ENCODE peak calls at places on chromosomes 1 and 21, in four cellular contexts. One of them, this sample, is unnamed.
A peak's percentile ranks its signal among the peaks of the same experiment; 100 is the strongest.

GRCh38 chr1:117967900-117968299 is 38.4 kb downstream of the WDR3 start:
- DNase-seq in CD8-positive, alpha-beta memory T cell: no peak
- DNase-seq in activated CD8-positive, alpha-beta T cell treated with anti-CD3 and anti-CD28 coated beads for 36 hours: no peak
- DNase-seq in posterior vena cava: no peak
- DNase-seq in this sample: no peak

GRCh38 chr21:26954591-26955214 is 12.2 kb downstream of the ADAMTS5 start:
- DNase-seq in CD8-positive, alpha-beta memory T cell: no peak
- DNase-seq in activated CD8-positive, alpha-beta T cell treated with anti-CD3 and anti-CD28 coated beads for 36 hours: no peak
- DNase-seq in posterior vena cava: no peak
- DNase-seq in this sample: no peak

GRCh38 chr21:43034826-43035225 is 40.8 kb downstream of the CBS start:
- DNase-seq in CD8-positive, alpha-beta memory T cell: no peak
- DNase-seq in posterior vena cava: peak; percentile 12
- DNase-seq in activated CD8-positive, alpha-beta T cell treated with anti-CD3 and anti-CD28 coated beads for 36 hours: no peak
- DNase-seq in this sample: no peak

GRCh38 chr1:216045400-216045799 is 377.8 kb downstream of the USH2A start:
- DNase-seq in posterior vena cava: no peak
- DNase-seq in activated CD8-positive, alpha-beta T cell treated with anti-CD3 and anti-CD28 coated beads for 36 hours: no peak
- DNase-seq in CD8-positive, alpha-beta memory T cell: no peak
- DNase-seq in this sample: peak; percentile 94

GRCh38 chr1:60581455-60582220 is 500.7 kb upstream of the NFIA start:
- DNase-seq in posterior vena cava: no peak
- DNase-seq in activated CD8-positive, alpha-beta T cell treated with anti-CD3 and anti-CD28 coated beads for 36 hours: no peak
- DNase-seq in CD8-positive, alpha-beta memory T cell: no peak
- DNase-seq in this sample: peak; percentile 31

GRCh38 chr1:197200468-197200899 is 54.0 kb upstream of the ASPM start:
- DNase-seq in posterior vena cava: no peak
- DNase-seq in activated CD8-positive, alpha-beta T cell treated with anti-CD3 and anti-CD28 coated beads for 36 hours: no peak
- DNase-seq in CD8-positive, alpha-beta memory T cell: no peak
- DNase-seq in this sample: peak; percentile 51

GRCh38 chr1:167663002-167663772 is 33.2 kb downstream of the RCSD1 start:
- DNase-seq in CD8-positive, alpha-beta memory T cell: no peak
- DNase-seq in posterior vena cava: no peak
- DNase-seq in activated CD8-positive, alpha-beta T cell treated with anti-CD3 and anti-CD28 coated beads for 36 hours: no peak
- DNase-seq in this sample: peak; percentile 6

GRCh38 chr1:109482796-109483638 is 688 bp upstream of the ATXN7L2 start:
- DNase-seq in activated CD8-positive, alpha-beta T cell treated with anti-CD3 and anti-CD28 coated beads for 36 hours: peak; percentile 55
- DNase-seq in posterior vena cava: no peak
- DNase-seq in CD8-positive, alpha-beta memory T cell: peak; percentile 81
- DNase-seq in this sample: no peak

GRCh38 chr1:33972676-33973395 is 109.0 kb downstream of the HMGB4 start:
- DNase-seq in posterior vena cava: peak; percentile 80
- DNase-seq in CD8-positive, alpha-beta memory T cell: peak; percentile 5
- DNase-seq in activated CD8-positive, alpha-beta T cell treated with anti-CD3 and anti-CD28 coated beads for 36 hours: no peak
- DNase-seq in this sample: peak; percentile 48

GRCh38 chr1:51242546-51242945 is 6.5 kb downstream of the RNF11 start:
- DNase-seq in CD8-positive, alpha-beta memory T cell: no peak
- DNase-seq in activated CD8-positive, alpha-beta T cell treated with anti-CD3 and anti-CD28 coated beads for 36 hours: no peak
- DNase-seq in posterior vena cava: no peak
- DNase-seq in this sample: no peak

GRCh38 chr1:43783671-43784205 is 76.4 kb downstream of the ST3GAL3 start:
- DNase-seq in CD8-positive, alpha-beta memory T cell: no peak
- DNase-seq in activated CD8-positive, alpha-beta T cell treated with anti-CD3 and anti-CD28 coated beads for 36 hours: no peak
- DNase-seq in posterior vena cava: no peak
- DNase-seq in this sample: peak; percentile 32

GRCh38 chr1:40076895-40077312 is 20.1 kb downstream of the PPT1 start:
- DNase-seq in CD8-positive, alpha-beta memory T cell: no peak
- DNase-seq in activated CD8-positive, alpha-beta T cell treated with anti-CD3 and anti-CD28 coated beads for 36 hours: no peak
- DNase-seq in posterior vena cava: no peak
- DNase-seq in this sample: peak; percentile 47

GRCh38 chr1:207985996-207986395 is 75.1 kb upstream of the CD34 start:
- DNase-seq in CD8-positive, alpha-beta memory T cell: no peak
- DNase-seq in posterior vena cava: no peak
- DNase-seq in activated CD8-positive, alpha-beta T cell treated with anti-CD3 and anti-CD28 coated beads for 36 hours: no peak
- DNase-seq in this sample: no peak

GRCh38 chr21:44402323-44403105 is 49.1 kb downstream of the TRPM2 start:
- DNase-seq in CD8-positive, alpha-beta memory T cell: no peak
- DNase-seq in activated CD8-positive, alpha-beta T cell treated with anti-CD3 and anti-CD28 coated beads for 36 hours: no peak
- DNase-seq in posterior vena cava: no peak
- DNase-seq in this sample: no peak

GRCh38 chr1:156115514-156116374 is 1.2 kb downstream of the LMNA start:
- DNase-seq in activated CD8-positive, alpha-beta T cell treated with anti-CD3 and anti-CD28 coated beads for 36 hours: no peak
- DNase-seq in posterior vena cava: peak; percentile 85
- DNase-seq in CD8-positive, alpha-beta memory T cell: no peak
- DNase-seq in this sample: peak; percentile 66

GRCh38 chr1:172851077-172851476 is 192.2 kb downstream of the FASLG start:
- DNase-seq in posterior vena cava: no peak
- DNase-seq in CD8-positive, alpha-beta memory T cell: no peak
- DNase-seq in activated CD8-positive, alpha-beta T cell treated with anti-CD3 and anti-CD28 coated beads for 36 hours: no peak
- DNase-seq in this sample: no peak

GRCh38 chr1:198261886-198262285 is 105.1 kb downstream of the NEK7 start:
- DNase-seq in posterior vena cava: no peak
- DNase-seq in activated CD8-positive, alpha-beta T cell treated with anti-CD3 and anti-CD28 coated beads for 36 hours: no peak
- DNase-seq in CD8-positive, alpha-beta memory T cell: no peak
- DNase-seq in this sample: no peak

GRCh38 chr1:53899206-53899628 is 5.2 kb downstream of the DIO1 start:
- DNase-seq in CD8-positive, alpha-beta memory T cell: no peak
- DNase-seq in activated CD8-positive, alpha-beta T cell treated with anti-CD3 and anti-CD28 coated beads for 36 hours: no peak
- DNase-seq in posterior vena cava: no peak
- DNase-seq in this sample: peak; percentile 87

GRCh38 chr1:156098782-156099181 is 15.7 kb upstream of the LMNA start:
- DNase-seq in CD8-positive, alpha-beta memory T cell: no peak
- DNase-seq in activated CD8-positive, alpha-beta T cell treated with anti-CD3 and anti-CD28 coated beads for 36 hours: no peak
- DNase-seq in posterior vena cava: no peak
- DNase-seq in this sample: no peak

GRCh38 chr1:25550683-25551310 is 7.4 kb downstream of the LDLRAP1 start:
- DNase-seq in CD8-positive, alpha-beta memory T cell: no peak
- DNase-seq in activated CD8-positive, alpha-beta T cell treated with anti-CD3 and anti-CD28 coated beads for 36 hours: no peak
- DNase-seq in posterior vena cava: no peak
- DNase-seq in this sample: no peak

GRCh38 chr1:6460349-6461236 is 5.4 kb downstream of the TNFRSF25 start:
- DNase-seq in activated CD8-positive, alpha-beta T cell treated with anti-CD3 and anti-CD28 coated beads for 36 hours: peak; percentile 91
- DNase-seq in posterior vena cava: no peak
- DNase-seq in CD8-positive, alpha-beta memory T cell: peak; percentile 93
- DNase-seq in this sample: no peak

GRCh38 chr1:214902636-214903320 is 179.8 kb upstream of the KCNK2 start:
- DNase-seq in CD8-positive, alpha-beta memory T cell: no peak
- DNase-seq in posterior vena cava: no peak
- DNase-seq in activated CD8-positive, alpha-beta T cell treated with anti-CD3 and anti-CD28 coated beads for 36 hours: no peak
- DNase-seq in this sample: peak; percentile 61

GRCh38 chr21:45887121-45887611 is 94.4 kb upstream of the COL6A1 start:
- DNase-seq in activated CD8-positive, alpha-beta T cell treated with anti-CD3 and anti-CD28 coated beads for 36 hours: no peak
- DNase-seq in posterior vena cava: peak; percentile 49
- DNase-seq in CD8-positive, alpha-beta memory T cell: peak; percentile 41
- DNase-seq in this sample: peak; percentile 60

GRCh38 chr1:54456921-54457529 is 50.8 kb upstream of the SSBP3 start:
- DNase-seq in posterior vena cava: peak; percentile 61
- DNase-seq in CD8-positive, alpha-beta memory T cell: no peak
- DNase-seq in activated CD8-positive, alpha-beta T cell treated with anti-CD3 and anti-CD28 coated beads for 36 hours: no peak
- DNase-seq in this sample: no peak

GRCh38 chr1:52204696-52205095 is 62.8 kb downstream of the ZFYVE9 start:
- DNase-seq in CD8-positive, alpha-beta memory T cell: no peak
- DNase-seq in posterior vena cava: no peak
- DNase-seq in activated CD8-positive, alpha-beta T cell treated with anti-CD3 and anti-CD28 coated beads for 36 hours: no peak
- DNase-seq in this sample: no peak

GRCh38 chr1:94383966-94384408 is 34.2 kb upstream of the ABCD3 start:
- DNase-seq in activated CD8-positive, alpha-beta T cell treated with anti-CD3 and anti-CD28 coated beads for 36 hours: no peak
- DNase-seq in posterior vena cava: no peak
- DNase-seq in CD8-positive, alpha-beta memory T cell: no peak
- DNase-seq in this sample: peak; percentile 70

GRCh38 chr1:29991815-29992214 is 731.6 kb downstream of the MATN1 start:
- DNase-seq in posterior vena cava: no peak
- DNase-seq in CD8-positive, alpha-beta memory T cell: no peak
- DNase-seq in activated CD8-positive, alpha-beta T cell treated with anti-CD3 and anti-CD28 coated beads for 36 hours: no peak
- DNase-seq in this sample: no peak

GRCh38 chr1:35442737-35443136 is 114.5 kb downstream of the KIAA0319L start:
- DNase-seq in posterior vena cava: no peak
- DNase-seq in activated CD8-positive, alpha-beta T cell treated with anti-CD3 and anti-CD28 coated beads for 36 hours: peak; percentile 73
- DNase-seq in CD8-positive, alpha-beta memory T cell: no peak
- DNase-seq in this sample: no peak

GRCh38 chr1:175254190-175254589 is 61.6 kb upstream of the KIAA0040 start:
- DNase-seq in posterior vena cava: no peak
- DNase-seq in activated CD8-positive, alpha-beta T cell treated with anti-CD3 and anti-CD28 coated beads for 36 hours: no peak
- DNase-seq in CD8-positive, alpha-beta memory T cell: no peak
- DNase-seq in this sample: no peak

GRCh38 chr1:219460561-219461511 is 152.1 kb downstream of the ZC3H11B start:
- DNase-seq in activated CD8-positive, alpha-beta T cell treated with anti-CD3 and anti-CD28 coated beads for 36 hours: no peak
- DNase-seq in CD8-positive, alpha-beta memory T cell: no peak
- DNase-seq in posterior vena cava: no peak
- DNase-seq in this sample: peak; percentile 14

GRCh38 chr1:205066221-205066818 is 17.9 kb downstream of the TMEM81 start:
- DNase-seq in CD8-positive, alpha-beta memory T cell: no peak
- DNase-seq in posterior vena cava: peak; percentile 53
- DNase-seq in activated CD8-positive, alpha-beta T cell treated with anti-CD3 and anti-CD28 coated beads for 36 hours: no peak
- DNase-seq in this sample: no peak

GRCh38 chr1:46333300-46334029 is 7.1 kb upstream of the NSUN4 start:
- DNase-seq in posterior vena cava: no peak
- DNase-seq in activated CD8-positive, alpha-beta T cell treated with anti-CD3 and anti-CD28 coated beads for 36 hours: no peak
- DNase-seq in CD8-positive, alpha-beta memory T cell: no peak
- DNase-seq in this sample: peak; percentile 27

GRCh38 chr1:5949074-5949760 is 43.0 kb downstream of the NPHP4 start:
- DNase-seq in activated CD8-positive, alpha-beta T cell treated with anti-CD3 and anti-CD28 coated beads for 36 hours: no peak
- DNase-seq in CD8-positive, alpha-beta memory T cell: no peak
- DNase-seq in posterior vena cava: no peak
- DNase-seq in this sample: no peak

GRCh38 chr1:99634971-99635624 is 10.8 kb upstream of the PALMD start:
- DNase-seq in posterior vena cava: no peak
- DNase-seq in CD8-positive, alpha-beta memory T cell: no peak
- DNase-seq in activated CD8-positive, alpha-beta T cell treated with anti-CD3 and anti-CD28 coated beads for 36 hours: no peak
- DNase-seq in this sample: peak; percentile 47

GRCh38 chr1:197184190-197184589 is 37.7 kb upstream of the ASPM start:
- DNase-seq in posterior vena cava: no peak
- DNase-seq in activated CD8-positive, alpha-beta T cell treated with anti-CD3 and anti-CD28 coated beads for 36 hours: no peak
- DNase-seq in CD8-positive, alpha-beta memory T cell: no peak
- DNase-seq in this sample: no peak

GRCh38 chr1:37892151-37893047 is 33.0 kb upstream of the MTF1 start:
- DNase-seq in CD8-positive, alpha-beta memory T cell: no peak
- DNase-seq in posterior vena cava: no peak
- DNase-seq in activated CD8-positive, alpha-beta T cell treated with anti-CD3 and anti-CD28 coated beads for 36 hours: no peak
- DNase-seq in this sample: no peak

This sample was measured in astrocyte of the spinal cord.